ENCODE peak calls at places on chromosomes 12 and 14, in six cellular contexts. O, R, Z, W, J and C are unnamed samples.

GRCh38 chr12:49846033-49846432 is 3.1 kb upstream of the BCDIN3D start:
- DNase-seq in O (no peak), R (no peak), Z (no peak), W (no peak), J (no peak), C (no peak)

GRCh38 chr14:20417250-20418186 is 4.2 kb upstream of the TEP1 start:
- DNase-seq in O (no peak), R (no peak), Z (no peak), W (no peak), J (no peak), C (no peak)

GRCh38 chr14:64095620-64096019 is 198.6 kb downstream of the ESR2 start:
- DNase-seq in O (no peak), R (no peak), Z (no peak), W (no peak), J (no peak), C (no peak)

GRCh38 chr14:65159281-65160062 is 57.2 kb upstream of the MAX start:
- DNase-seq in O (no peak), R (no peak), Z (no peak), W (no peak), J (no peak), C (no peak)

GRCh38 chr12:3489057-3489456 is 1.9 kb upstream of the PRMT8 start:
- DNase-seq in O (no peak), R (no peak), Z (no peak), W (no peak), J (no peak), C (no peak)

GRCh38 chr14:36520601-36521525 is 831 bp upstream of the NKX2-1 start:
- DNase-seq in O (no peak), R (no peak), Z (no peak), W (no peak), J (no peak), C (peak)

GRCh38 chr12:14290951-14291350 is 74.5 kb upstream of the ATF7IP start:
- DNase-seq in O (no peak), R (no peak), Z (no peak), W (no peak), J (no peak), C (no peak)

GRCh38 chr14:55582741-55583140 is 2.7 kb downstream of the KTN1 start:
- DNase-seq in O (no peak), R (no peak), Z (no peak), W (no peak), J (no peak), C (no peak)

GRCh38 chr14:75422169-75422568 is 5.7 kb upstream of the JDP2 start:
- DNase-seq in O (no peak), R (no peak), Z (no peak), W (no peak), J (peak), C (no peak)

GRCh38 chr12:13962699-13963098 is 18.7 kb downstream of the GRIN2B start:
- DNase-seq in O (no peak), R (no peak), Z (no peak), W (no peak), J (no peak), C (no peak)

GRCh38 chr14:34781242-34781641 is 66.8 kb upstream of the CFL2 start:
- DNase-seq in O (no peak), R (peak), Z (no peak), W (no peak), J (peak), C (no peak)

GRCh38 chr12:14885718-14886201 is at the start of gene MGP:
- DNase-seq in O (no peak), R (peak), Z (peak), W (peak), J (no peak), C (no peak)

GRCh38 chr14:92122761-92123160 is 992 bp downstream of the CPSF2 start:
- DNase-seq in O (no peak), R (no peak), Z (no peak), W (no peak), J (no peak), C (no peak)

GRCh38 chr12:128850400-128850799 is 2.9 kb upstream of the GLT1D1 start:
- DNase-seq in O (no peak), R (no peak), Z (no peak), W (no peak), J (no peak), C (no peak)

GRCh38 chr12:66514581-66514980 is 164.3 kb downstream of the GRIP1 start:
- DNase-seq in O (no peak), R (no peak), Z (no peak), W (no peak), J (no peak), C (no peak)

GRCh38 chr12:100779191-100779590 is 15.4 kb upstream of the ANO4 start:
- DNase-seq in O (no peak), R (no peak), Z (no peak), W (no peak), J (no peak), C (no peak)

GRCh38 chr12:98295681-98296080 is 219.7 kb upstream of the TMPO start:
- DNase-seq in O (no peak), R (no peak), Z (no peak), W (no peak), J (no peak), C (no peak)

GRCh38 chr12:103012884-103013283 is 55.4 kb downstream of the ASCL1 start:
- DNase-seq in O (no peak), R (no peak), Z (no peak), W (no peak), J (no peak), C (no peak)

GRCh38 chr14:65600742-65601141 is 188.2 kb downstream of the FUT8 start:
- DNase-seq in O (no peak), R (no peak), Z (no peak), W (no peak), J (no peak), C (no peak)

GRCh38 chr12:117433878-117434277 is 72.5 kb upstream of the NOS1 start:
- DNase-seq in O (no peak), R (no peak), Z (no peak), W (no peak), J (no peak), C (no peak)

GRCh38 chr14:68268197-68268596 is 448.6 kb downstream of the RAD51B start:
- DNase-seq in O (peak), R (peak), Z (no peak), W (no peak), J (no peak), C (no peak)

GRCh38 chr12:51886021-51886710 is 1.7 kb upstream of the ANKRD33 start:
- DNase-seq in O (no peak), R (peak), Z (peak), W (peak), J (peak), C (no peak)

GRCh38 chr12:122873540-122873939 is 22.4 kb downstream of the VPS37B start:
- DNase-seq in O (no peak), R (no peak), Z (no peak), W (peak), J (no peak), C (peak)

GRCh38 chr14:50669441-50669986 is 1.4 kb upstream of the SAV1 start:
- DNase-seq in O (no peak), R (no peak), Z (no peak), W (no peak), J (no peak), C (no peak)

GRCh38 chr14:73713804-73714655 is at the start of gene PNMA1:
- DNase-seq in O (peak), R (peak), Z (peak), W (peak), J (no peak), C (peak)

GRCh38 chr14:71466251-71466650 is 466.0 kb upstream of the RGS6 start:
- DNase-seq in O (no peak), R (no peak), Z (no peak), W (no peak), J (no peak), C (no peak)

GRCh38 chr12:53468286-53468685 is 16.4 kb downstream of the PCBP2 start:
- DNase-seq in O (no peak), R (no peak), Z (no peak), W (no peak), J (no peak), C (no peak)

GRCh38 chr12:62335801-62336200 is 75.6 kb downstream of the USP15 start:
- DNase-seq in O (no peak), R (no peak), Z (no peak), W (no peak), J (no peak), C (no peak)

GRCh38 chr12:21906919-21907642 is 34.1 kb downstream of the ABCC9 start:
- DNase-seq in O (no peak), R (no peak), Z (no peak), W (no peak), J (no peak), C (no peak)

DNA sequence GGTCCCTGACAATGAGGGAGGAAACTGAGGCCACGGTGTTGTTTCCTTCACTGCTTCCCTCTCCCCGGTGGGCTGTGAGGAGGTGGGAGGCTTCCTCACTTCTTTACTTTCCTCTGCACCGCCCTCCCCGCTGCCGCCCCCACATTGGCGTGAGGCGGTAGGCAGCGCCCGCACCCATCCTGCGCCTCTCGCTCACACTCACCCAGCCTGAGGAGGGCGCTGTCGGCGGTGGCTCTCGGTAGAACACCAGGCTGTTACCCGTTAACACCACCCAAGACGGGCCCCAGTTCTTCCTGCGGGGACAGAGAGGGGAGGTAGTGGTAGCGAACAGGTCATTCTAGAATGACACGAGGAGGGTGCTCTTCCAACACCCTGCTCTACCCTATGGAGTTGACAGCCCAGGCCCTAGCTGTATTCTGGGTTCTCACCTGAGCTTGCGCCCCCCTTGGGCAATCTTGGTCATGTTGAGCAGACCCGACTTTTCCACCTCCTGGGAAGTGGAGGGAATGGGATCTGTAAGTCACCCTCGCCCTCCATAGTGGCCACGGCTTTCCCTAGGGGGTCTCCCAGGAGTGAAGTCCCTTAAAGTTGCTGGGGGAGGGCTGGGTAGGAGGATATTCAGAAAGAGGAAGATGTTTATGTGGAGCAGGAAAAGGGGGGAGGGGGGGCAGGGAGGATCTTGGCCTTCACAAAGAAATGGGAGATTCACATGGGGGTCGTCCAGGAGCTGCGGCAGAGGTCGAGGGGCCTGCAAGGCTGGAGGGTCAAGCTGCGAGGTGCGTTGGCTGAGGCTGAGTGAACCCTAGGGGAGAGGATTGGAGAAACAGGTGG is 3.3 kb downstream of the ARHGAP9 start:
- DNase-seq in O (no peak), R (no peak), Z (no peak), W (no peak), J (no peak), C (no peak)
- TF ChIP-seq CTCF in O (peak), R (no peak), Z (no peak), W (no peak), J (peak), C (no peak)

DNA sequence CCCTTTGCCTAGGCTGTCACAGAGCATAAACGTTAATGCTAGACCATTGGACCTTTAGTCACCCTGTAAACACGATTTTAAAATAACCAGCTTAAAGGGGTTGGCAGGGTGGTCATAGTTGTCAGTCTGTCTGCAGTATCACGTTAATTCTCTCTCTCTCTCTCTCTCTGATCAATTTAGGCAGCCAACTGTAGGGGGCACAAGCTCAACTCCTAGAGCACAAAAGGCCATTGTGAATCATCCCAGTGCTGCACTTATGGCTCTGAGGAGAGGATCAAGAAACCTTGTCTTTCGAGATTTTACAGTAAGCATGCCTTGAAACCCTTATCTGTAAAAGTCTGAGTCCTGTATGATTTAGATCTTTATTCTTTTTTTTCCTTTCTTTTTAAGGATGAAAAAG is 97.1 kb downstream of the SCAF11 start:
- DNase-seq in O (no peak), R (no peak), Z (no peak), W (no peak), J (no peak), C (no peak)
- TF ChIP-seq CTCF in O (peak), R (peak), Z (no peak), W (no peak), J (no peak), C (no peak)

DNA sequence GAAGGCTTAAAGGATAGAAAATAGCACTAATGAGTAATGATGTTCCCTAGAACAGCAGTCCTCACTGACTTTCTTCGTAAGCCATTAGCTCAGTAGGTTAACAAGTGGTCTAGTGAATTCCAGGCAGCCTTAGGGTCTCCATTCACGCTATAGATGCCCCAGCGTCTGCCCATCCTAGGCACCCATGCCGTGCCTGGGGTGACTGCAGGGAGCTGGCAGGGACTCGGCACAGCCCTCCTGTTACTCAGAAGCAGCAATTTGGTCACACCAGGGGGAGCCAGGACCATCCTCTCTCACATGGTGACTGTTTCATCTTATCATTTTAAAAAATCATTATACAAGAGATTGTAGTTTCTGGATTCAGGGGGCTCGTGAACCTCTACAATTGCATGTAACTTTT is 66.0 kb upstream of the TRAF3 start:
- DNase-seq in O (no peak), R (no peak), Z (no peak), W (no peak), J (no peak), C (no peak)
- TF ChIP-seq CTCF in O (no peak), R (no peak), Z (no peak), W (no peak), J (no peak), C (no peak)

GRCh38 chr12:120737557-120738251 is 12.1 kb downstream of the ACADS start:
- DNase-seq in O (no peak), R (no peak), Z (no peak), W (no peak), J (no peak), C (no peak)
- TF ChIP-seq CTCF in O (no peak), R (no peak), Z (no peak), W (no peak), J (peak), C (no peak)

DNA sequence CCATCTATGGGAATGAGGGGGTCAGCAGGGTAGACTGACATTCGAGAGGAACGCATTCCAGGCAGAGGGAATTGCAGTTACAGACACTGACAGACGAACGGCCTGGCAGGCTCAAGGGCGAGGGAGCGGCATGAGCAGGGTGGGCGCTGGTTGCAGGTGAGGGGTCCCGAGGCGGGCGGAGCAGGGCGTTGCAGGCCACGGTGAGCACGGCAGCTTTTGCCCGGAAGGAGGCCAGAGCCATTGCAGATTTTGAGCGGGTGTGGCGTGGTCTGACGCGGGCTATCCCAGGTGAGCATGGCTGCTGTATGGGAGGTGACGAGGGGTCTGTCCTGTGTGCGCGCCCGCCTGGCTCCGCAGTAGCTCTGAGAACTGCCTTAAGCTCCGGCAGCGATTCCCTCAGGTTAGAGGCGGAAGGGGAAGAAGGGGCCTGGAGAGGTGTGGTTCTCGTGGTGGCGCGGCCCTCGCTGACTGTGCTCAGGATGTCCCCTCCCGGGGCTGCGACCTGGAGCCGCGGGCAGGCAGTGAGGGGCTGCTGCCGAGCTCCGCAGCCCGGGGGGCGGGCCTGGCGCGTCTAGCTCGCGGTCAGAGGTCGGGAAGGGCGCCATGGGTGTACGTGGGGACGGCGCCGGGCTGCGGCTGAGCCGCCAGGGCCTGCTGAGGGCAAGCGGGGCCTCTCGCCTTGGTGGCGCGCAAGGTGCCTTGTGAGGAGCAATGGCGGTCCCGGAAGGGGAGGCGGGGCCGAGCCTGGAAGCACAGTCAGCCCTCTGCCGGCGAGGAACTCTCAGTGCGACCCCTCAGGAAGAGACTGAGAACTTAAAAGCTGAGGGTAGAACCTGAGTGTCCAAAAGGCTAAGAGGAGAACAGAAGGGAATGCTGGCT is 177.1 kb downstream of the CACNA1C start:
- DNase-seq in O (no peak), R (no peak), Z (peak), W (no peak), J (no peak), C (no peak)
- TF ChIP-seq CTCF in O (no peak), R (no peak), Z (no peak), W (no peak), J (peak), C (no peak)

GRCh38 chr12:11171145-11171952 is at the start of gene SMIM10L1:
- DNase-seq in O (peak), R (peak), Z (peak), W (peak), J (peak), C (peak)
- TF ChIP-seq CTCF in O (no peak), R (no peak), Z (no peak), W (no peak), J (no peak), C (no peak)

GRCh38 chr12:6697584-6698351 is 2.8 kb downstream of the PIANP start:
- DNase-seq in O (no peak), R (no peak), Z (peak), W (no peak), J (no peak), C (no peak)
- TF ChIP-seq CTCF in O (peak), R (peak), Z (no peak), W (no peak), J (peak), C (no peak)